ENCODE peak calls at places on chromosomes 4 and X, in five cellular contexts. U is fibroblast of lung, I is GM23248, M is sigmoid colon, T is uterus. A is an unnamed sample.

GRCh38 chr4:128228021-128228571 is 59.5 kb downstream of the PGRMC2 start:
- DNase-seq in U (peak), I (no peak), M (no peak), T (no peak), A (no peak)

GRCh38 chrX:128975716-128976115 is 547.6 kb downstream of the SMARCA1 start:
- DNase-seq in U (no peak), I (peak), M (no peak), T (no peak), A (peak)

GRCh38 chr4:78645853-78646757 is 94.5 kb downstream of the ANXA3 start:
- DNase-seq in U (peak), I (peak), M (peak), T (peak), A (peak)

GRCh38 chrX:103637604-103638338 is 9.0 kb downstream of the TCEAL1 start:
- DNase-seq in U (no peak), I (peak), M (no peak), T (no peak), A (no peak)

GRCh38 chrX:39894626-39895025 is 203.1 kb downstream of the BCOR start:
- DNase-seq in U (no peak), I (no peak), M (no peak), T (no peak), A (no peak)

GRCh38 chr4:12584116-12584875 is 899.8 kb downstream of the RAB28 start:
- DNase-seq in U (no peak), I (no peak), M (no peak), T (no peak), A (no peak)

GRCh38 chrX:70292788-70293187 is 2.9 kb downstream of the KIF4A start:
- DNase-seq in U (peak), I (no peak), M (no peak), T (no peak), A (peak)

GRCh38 chr4:163249042-163249441 is 82.4 kb upstream of the NAF1 start:
- DNase-seq in U (no peak), I (no peak), M (no peak), T (no peak), A (no peak)

GRCh38 chr4:98516441-98517323 is 141.7 kb downstream of the TSPAN5 start:
- DNase-seq in U (peak), I (peak), M (no peak), T (no peak), A (peak)

GRCh38 chrX:46029777-46030176 is 515.4 kb downstream of the ZNF674 start:
- DNase-seq in U (no peak), I (no peak), M (no peak), T (no peak), A (no peak)

GRCh38 chrX:45769919-45770582 is 569.4 kb upstream of the DIPK2B start:
- DNase-seq in U (peak), I (peak), M (peak), T (peak), A (peak)

GRCh38 chr4:25075851-25076250 is 45.1 kb upstream of the LGI2 start:
- DNase-seq in U (no peak), I (no peak), M (no peak), T (no peak), A (no peak)

GRCh38 chrX:48938721-48939416 is 18.5 kb downstream of the OTUD5 start:
- DNase-seq in U (no peak), I (no peak), M (no peak), T (no peak), A (no peak)

GRCh38 chr4:112214397-112215264 is 17.0 kb upstream of the AP1AR start:
- DNase-seq in U (peak), I (peak), M (no peak), T (no peak), A (peak)

GRCh38 chr4:6193399-6193798 is 7.0 kb downstream of the JAKMIP1 start:
- DNase-seq in U (no peak), I (no peak), M (peak), T (no peak), A (no peak)

GRCh38 chr4:21522296-21522695 is 426.3 kb downstream of the KCNIP4 start:
- DNase-seq in U (no peak), I (no peak), M (no peak), T (no peak), A (no peak)

GRCh38 chr4:28092610-28093009 is 1232.0 kb downstream of the STIM2 start:
- DNase-seq in U (no peak), I (no peak), M (no peak), T (no peak), A (no peak)

GRCh38 chr4:182240161-182241130 is 2.8 kb upstream of the TENM3 start:
- DNase-seq in U (peak), I (peak), M (no peak), T (peak), A (peak)

GRCh38 chr4:128812360-128812958 is 3.0 kb downstream of the JADE1 start:
- DNase-seq in U (peak), I (peak), M (peak), T (no peak), A (peak)

GRCh38 chr4:102807345-102807744 is 20.0 kb downstream of the UBE2D3 start:
- DNase-seq in U (no peak), I (no peak), M (no peak), T (no peak), A (no peak)

GRCh38 chr4:182928061-182928460 is 10.9 kb upstream of the DCTD start:
- DNase-seq in U (no peak), I (no peak), M (no peak), T (no peak), A (no peak)

GRCh38 chr4:100017627-100018310 is 67.7 kb upstream of the H2AZ1 start:
- DNase-seq in U (no peak), I (no peak), M (no peak), T (no peak), A (no peak)

GRCh38 chrX:37677765-37678164 is 7.8 kb upstream of the XK start:
- DNase-seq in U (no peak), I (no peak), M (no peak), T (no peak), A (no peak)

GRCh38 chr4:55503164-55503563 is 43.5 kb downstream of the CLOCK start:
- DNase-seq in U (peak), I (peak), M (no peak), T (no peak), A (peak)

GRCh38 chrX:133786382-133786781 is 199.0 kb downstream of the GPC3 start:
- DNase-seq in U (no peak), I (no peak), M (no peak), T (no peak), A (no peak)

GRCh38 chr4:2063557-2064275 is 4.6 kb downstream of the NAT8L start:
- DNase-seq in U (no peak), I (no peak), M (no peak), T (no peak), A (no peak)

GRCh38 chr4:68904786-68905185 is 46.8 kb downstream of the UGT2A3 start:
- DNase-seq in U (no peak), I (no peak), M (no peak), T (no peak), A (no peak)

GRCh38 chr4:68907230-68907629 is 44.4 kb downstream of the UGT2A3 start:
- DNase-seq in U (no peak), I (no peak), M (no peak), T (no peak), A (no peak)

GRCh38 chr4:68905598-68906237 is 45.9 kb downstream of the UGT2A3 start:
- DNase-seq in U (peak), I (no peak), M (no peak), T (no peak), A (peak)

GRCh38 chr4:68907788-68908700 is 43.6 kb downstream of the UGT2A3 start:
- DNase-seq in U (no peak), I (no peak), M (no peak), T (no peak), A (no peak)

DNA sequence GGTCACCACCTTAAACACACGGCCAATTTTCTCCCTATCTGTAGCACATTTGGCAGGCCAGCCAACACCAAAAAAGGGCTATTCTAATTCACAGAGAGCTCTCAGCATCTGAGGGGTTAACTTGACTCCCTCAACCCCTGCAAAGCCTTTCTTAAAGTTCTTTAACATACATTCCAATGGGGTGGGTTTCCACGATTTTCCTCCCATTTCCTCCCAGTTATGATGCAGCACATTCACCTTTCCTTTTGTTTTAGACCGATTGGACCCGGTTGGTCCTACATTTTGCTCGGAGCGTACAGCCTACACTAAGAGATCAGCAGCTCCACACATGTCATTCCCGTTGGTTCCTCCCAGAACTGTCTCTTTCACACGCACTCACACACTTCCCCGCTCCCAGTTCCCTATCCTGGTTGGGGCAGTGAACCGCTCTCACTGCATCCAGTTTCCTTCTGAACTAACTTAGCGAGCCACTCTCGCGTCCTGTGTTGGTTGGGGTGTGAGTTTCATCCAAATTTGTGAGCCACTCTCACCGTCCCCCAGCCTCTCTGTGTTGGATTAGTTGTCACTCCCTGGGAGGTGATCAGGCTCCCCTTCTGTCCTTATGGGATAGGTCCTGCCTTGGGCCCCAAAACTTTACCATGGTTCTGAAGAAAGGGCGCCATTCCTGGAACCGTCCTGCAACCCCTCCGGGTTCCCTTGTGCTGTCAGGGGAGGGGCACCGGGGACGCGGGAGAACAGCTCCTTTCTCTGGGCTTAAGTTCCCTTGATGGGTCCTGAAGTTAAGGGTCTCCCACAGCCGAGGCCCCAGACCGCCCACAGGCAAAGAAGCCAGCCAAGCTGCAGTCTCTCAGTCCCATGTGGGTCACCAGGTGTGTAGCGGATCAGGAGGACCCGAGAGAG is 45.1 kb downstream of the UGT2A3 start:
- DNase-seq in U (no peak), I (no peak), M (no peak), T (no peak), A (no peak)
- H3K4me3 ChIP-seq in U (no peak), I (no peak), M (no peak), T (no peak), A (no peak)

DNA sequence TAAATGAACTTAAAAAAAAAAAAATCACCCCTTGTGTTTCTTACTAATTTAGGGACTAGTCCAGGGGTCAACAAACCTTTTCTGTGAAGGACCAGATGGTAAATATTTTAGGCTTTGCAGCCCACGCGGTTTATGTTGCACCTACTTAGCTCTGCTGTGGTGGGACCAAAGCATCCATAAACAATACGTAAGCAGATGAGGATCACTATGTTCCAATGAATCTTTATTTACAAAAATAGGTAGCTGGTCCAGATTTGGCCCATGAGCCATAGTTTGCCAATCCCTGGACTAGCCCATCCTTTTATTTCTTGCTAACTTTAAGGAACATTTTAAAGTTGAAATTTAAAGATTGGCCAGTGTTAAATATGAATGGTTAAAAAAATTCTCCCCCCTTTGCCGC is 95.3 kb downstream of the AFF1 start:
- DNase-seq in U (no peak), I (no peak), M (no peak), T (no peak), A (no peak)
- H3K4me3 ChIP-seq in U (no peak), I (no peak), M (no peak), T (no peak), A (no peak)

GRCh38 chr4:107854326-107855030 is 29.7 kb downstream of the SGMS2 start:
- DNase-seq in U (peak), I (peak), M (no peak), T (peak), A (no peak)
- H3K4me3 ChIP-seq in U (no peak), I (peak), M (peak), T (no peak), A (no peak)

DNA sequence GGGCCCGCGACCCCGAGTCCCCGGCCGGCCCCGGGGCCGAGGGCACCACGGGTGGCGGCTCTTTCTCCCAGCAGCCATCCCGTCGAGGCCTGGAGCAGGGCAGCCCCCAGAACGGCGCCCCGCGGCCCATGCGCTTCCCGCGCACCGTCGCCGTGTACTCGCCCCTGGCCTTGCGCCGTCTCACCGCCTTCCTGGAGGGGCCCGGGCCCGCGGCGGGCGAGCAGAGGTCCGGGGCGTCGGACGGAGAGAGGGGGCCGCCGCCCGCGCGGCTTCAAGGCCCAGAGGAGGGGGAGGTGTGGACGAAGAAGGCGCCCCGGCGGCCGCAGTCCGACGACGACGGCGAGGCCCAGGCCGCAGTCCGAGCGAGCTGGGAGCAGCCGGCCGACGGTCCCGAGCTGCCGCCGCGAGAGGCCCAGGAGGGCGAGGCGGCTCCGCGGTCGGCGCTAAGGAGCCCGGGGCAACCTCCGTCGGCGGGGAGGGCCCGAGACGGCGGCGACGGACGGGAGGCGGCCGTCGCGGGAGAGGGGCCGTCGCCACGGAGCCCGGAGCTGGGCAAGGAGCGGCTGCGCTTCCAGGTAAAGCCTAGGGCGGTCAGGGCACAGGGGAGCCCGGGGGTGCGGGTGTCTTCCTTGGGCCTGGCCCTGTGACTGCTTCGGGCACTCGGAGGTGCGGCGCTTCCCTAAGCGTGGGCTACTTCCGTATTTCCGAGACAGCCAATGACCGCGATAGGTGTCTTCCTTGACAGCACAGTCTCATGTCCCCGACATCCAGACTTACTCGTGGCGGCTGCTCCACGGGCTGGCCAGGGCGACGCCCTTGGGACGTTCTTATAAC is 845 bp downstream of the ZAR1 start:
- DNase-seq in U (no peak), I (no peak), M (no peak), T (no peak), A (no peak)
- H3K4me3 ChIP-seq in U (no peak), I (no peak), M (peak), T (no peak), A (no peak)

GRCh38 chr4:185956546-185956945 is 112.4 kb upstream of the TLR3 start:
- DNase-seq in U (no peak), I (no peak), M (no peak), T (no peak), A (no peak)

GRCh38 chr4:185950891-185951290 is 118.1 kb upstream of the TLR3 start:
- DNase-seq in U (no peak), I (no peak), M (no peak), T (no peak), A (peak)

GRCh38 chr4:185958094-185958493 is 110.9 kb upstream of the TLR3 start:
- DNase-seq in U (no peak), I (no peak), M (no peak), T (no peak), A (no peak)

DNA sequence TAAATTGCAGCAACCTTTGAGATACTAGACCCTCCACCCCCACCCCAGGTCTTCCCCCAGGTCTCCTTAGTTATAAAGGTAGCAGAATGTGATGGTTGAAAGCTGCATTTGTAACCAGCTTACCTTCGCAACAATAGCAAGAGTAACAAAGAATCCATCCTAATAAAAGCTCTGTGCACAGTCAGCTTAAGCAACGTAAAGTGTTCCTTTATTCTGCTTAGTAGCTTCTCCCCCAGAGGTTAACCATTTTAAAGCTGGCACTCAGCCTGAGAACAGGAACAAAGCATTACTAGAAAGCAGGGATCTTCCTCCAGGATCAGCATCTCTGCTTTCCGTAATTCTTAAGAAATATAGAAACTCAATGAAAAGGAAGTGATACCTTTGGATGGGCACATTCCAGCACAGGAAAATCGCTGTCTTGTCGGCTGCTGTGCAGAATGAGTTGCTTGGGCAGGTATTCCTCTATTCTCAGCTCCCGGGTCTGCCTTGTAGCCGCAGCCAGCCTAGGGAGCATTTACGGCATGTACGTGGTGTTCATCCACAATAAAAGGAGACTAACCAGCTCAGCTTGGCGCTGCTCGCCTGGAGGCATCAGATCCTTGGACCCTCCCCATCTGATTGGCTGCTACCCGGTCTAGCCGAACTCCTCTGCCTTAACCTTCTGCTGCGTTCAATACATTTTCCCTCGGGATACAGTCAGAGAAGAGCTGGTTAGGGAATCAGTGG is 113.0 kb upstream of the TLR3 start:
- DNase-seq in U (no peak), I (no peak), M (no peak), T (no peak), A (no peak)
- H3K4me3 ChIP-seq in U (no peak), I (no peak), M (peak), T (no peak), A (no peak)

DNA sequence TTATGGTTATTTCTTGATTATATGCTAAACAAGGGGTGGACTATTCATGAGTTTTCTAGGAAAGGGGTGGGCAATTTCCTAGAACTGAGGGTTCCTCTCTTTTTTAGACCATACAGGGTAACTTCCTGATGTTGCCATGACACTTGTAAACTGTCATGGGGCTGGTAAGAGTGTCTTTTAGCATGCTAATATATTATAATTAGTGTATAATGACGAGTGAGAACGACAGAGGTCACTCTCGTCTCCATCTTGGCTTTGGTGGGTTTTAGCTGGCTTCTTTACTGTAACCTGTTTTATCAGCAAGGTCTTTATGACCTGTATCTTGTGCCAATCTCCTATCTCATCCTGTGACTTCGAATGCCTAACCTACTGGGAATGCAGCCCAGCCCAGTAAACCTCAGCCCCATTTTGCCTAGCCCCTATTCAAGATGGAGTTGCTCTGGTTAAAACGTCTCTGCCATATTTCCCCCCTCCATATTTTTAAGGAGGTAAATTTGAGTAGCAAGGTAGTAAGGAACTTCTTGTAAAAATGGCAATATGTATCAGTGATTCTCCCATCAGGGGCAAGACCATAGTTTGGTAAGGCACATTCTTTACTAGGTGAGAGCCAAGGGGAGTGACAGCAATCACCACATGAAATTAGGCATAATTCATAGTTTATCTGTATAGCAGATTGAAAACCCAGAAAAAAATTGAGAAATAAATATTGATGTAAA is 2.6 kb downstream of the CXCL2 start:
- DNase-seq in U (peak), I (no peak), M (no peak), T (no peak), A (peak)
- H3K4me3 ChIP-seq in U (no peak), I (no peak), M (no peak), T (no peak), A (no peak)

GRCh38 chr4:83074086-83074704 is 39.2 kb downstream of the COPS4 start:
- DNase-seq in U (peak), I (peak), M (no peak), T (no peak), A (peak)

GRCh38 chr4:83075271-83075670 is 39.3 kb downstream of the PLAC8 start:
- DNase-seq in U (peak), I (peak), M (no peak), T (no peak), A (peak)

GRCh38 chr4:83071116-83071515 is 36.1 kb downstream of the COPS4 start:
- DNase-seq in U (peak), I (no peak), M (no peak), T (no peak), A (peak)

DNA sequence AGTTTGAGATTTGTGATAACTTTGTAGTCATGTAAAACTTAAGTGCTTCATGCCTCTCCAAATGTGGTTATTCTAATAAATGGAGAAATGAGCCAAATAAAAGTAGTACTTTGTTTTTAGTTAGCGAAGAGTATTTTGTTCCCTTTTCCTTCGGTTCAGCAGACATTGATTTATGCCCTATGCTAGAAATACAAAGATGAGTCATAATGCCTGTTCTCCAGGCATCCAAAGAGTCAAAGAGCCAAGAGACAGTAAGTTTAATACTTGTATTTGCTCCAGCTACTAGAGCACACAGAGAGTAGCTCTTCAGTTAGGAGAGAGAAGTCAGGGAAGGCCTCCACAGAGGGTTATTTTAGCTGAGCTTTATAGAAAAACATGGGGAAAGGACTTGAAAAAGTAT is 38.8 kb downstream of the PLAC8 start:
- DNase-seq in U (peak), I (peak), M (no peak), T (no peak), A (peak)
- H3K4me3 ChIP-seq in U (no peak), I (peak), M (peak), T (no peak), A (no peak)

GRCh38 chr4:58606303-58606702 is 1496.1 kb upstream of the IGFBP7 start:
- DNase-seq in U (no peak), I (no peak), M (no peak), T (no peak), A (no peak)
- H3K4me3 ChIP-seq in U (no peak), I (no peak), M (no peak), T (no peak), A (no peak)

A was measured in choroid plexus epithelial cell.